ENCODE peak calls at places on chromosomes 3 and 15, in seven cellular contexts. K is NCI-H1092 treated with DMSO at 0.1 percent for 48 hours, F is T follicular helper cell, V is psoas muscle, U is skeletal muscle cell, M is SW480, X is SW 1271. Z is an unnamed sample.

GRCh38 chr15:45417303-45417950 is 39.1 kb upstream of the GATM start:
- DNase-seq in F (no peak), M (no peak), K (no peak), U (no peak), V (no peak), X (no peak), Z (no peak)

GRCh38 chr15:67578020-67578600 is 35.6 kb downstream of the MAP2K5 start:
- DNase-seq in V (no peak), F (no peak), K (no peak), M (no peak), U (no peak), X (no peak), Z (no peak)

GRCh38 chr3:143896486-143896885 is 48.2 kb upstream of the SLC9A9 start:
- DNase-seq in F (no peak), U (no peak), K (no peak), V (no peak), X (no peak), M (no peak), Z (no peak)

GRCh38 chr15:62119224-62119925 is 45.7 kb downstream of the C2CD4B start:
- DNase-seq in F (no peak), K (no peak), X (peak), V (no peak), M (peak), U (peak), Z (no peak)

GRCh38 chr3:44833394-44833793 is 28.3 kb upstream of the TMEM42 start:
- DNase-seq in M (no peak), K (no peak), U (no peak), F (no peak), V (no peak), X (no peak), Z (no peak)

GRCh38 chr15:69126054-69126469 is 34.4 kb upstream of the GLCE start:
- DNase-seq in M (no peak), F (no peak), X (peak), V (no peak), K (no peak), U (peak), Z (no peak)

GRCh38 chr3:13891492-13892073 is 11.7 kb upstream of the WNT7A start:
- DNase-seq in V (no peak), X (peak), M (peak), U (no peak), K (no peak), F (no peak), Z (no peak)

GRCh38 chr15:101176625-101177024 is 75.2 kb downstream of the CHSY1 start:
- DNase-seq in M (no peak), K (no peak), X (peak), U (no peak), F (no peak), V (no peak), Z (no peak)

GRCh38 chr3:138125548-138126221 is 6.5 kb downstream of the A4GNT start:
- DNase-seq in K (no peak), V (no peak), F (no peak), X (no peak), M (peak), U (peak), Z (no peak)

GRCh38 chr15:60407406-60407805 is 9.6 kb upstream of the ANXA2 start:
- DNase-seq in V (no peak), U (no peak), X (peak), K (no peak), F (no peak), M (peak), Z (no peak)

GRCh38 chr3:73580343-73580742 is 44.4 kb downstream of the PDZRN3 start:
- DNase-seq in V (no peak), F (no peak), X (no peak), K (no peak), M (no peak), U (peak), Z (no peak)

GRCh38 chr15:52540374-52541012 is 11.8 kb upstream of the MYO5A start:
- DNase-seq in V (no peak), K (no peak), M (no peak), F (no peak), U (no peak), X (no peak), Z (no peak)

GRCh38 chr3:32460031-32460749 is 42.5 kb downstream of the CMTM6 start:
- DNase-seq in F (peak), X (no peak), V (no peak), K (peak), M (no peak), U (no peak), Z (no peak)

GRCh38 chr3:52528596-52529375 is 4.9 kb downstream of the NT5DC2 start:
- DNase-seq in K (no peak), X (no peak), U (no peak), F (no peak), V (no peak), M (no peak), Z (peak)

GRCh38 chr3:138686771-138687221 is 78.2 kb downstream of the FAIM start:
- DNase-seq in U (peak), M (no peak), X (peak), V (no peak), K (no peak), F (no peak), Z (no peak)

GRCh38 chr15:66997212-66997611 is 68.2 kb upstream of the SMAD3 start:
- DNase-seq in U (peak), M (peak), V (no peak), K (no peak), F (no peak), X (no peak), Z (no peak)

GRCh38 chr15:83380682-83381081 is 66.5 kb upstream of the SH3GL3 start:
- DNase-seq in K (no peak), V (no peak), X (peak), U (no peak), F (no peak), M (peak), Z (no peak)

GRCh38 chr3:71956716-71957115 is 171.8 kb upstream of the PROK2 start:
- DNase-seq in K (no peak), V (no peak), U (no peak), M (no peak), F (no peak), X (no peak), Z (no peak)

GRCh38 chr3:126499401-126499800 is 18.2 kb downstream of the UROC1 start:
- DNase-seq in M (no peak), X (no peak), F (no peak), K (no peak), V (no peak), U (no peak), Z (no peak)

GRCh38 chr3:143134446-143134845 is 14.9 kb downstream of the CHST2 start:
- DNase-seq in X (no peak), V (no peak), K (peak), M (no peak), U (no peak), F (no peak), Z (no peak)

Z was measured in heart left ventricle.